ENCODE peak calls at places on chromosomes 13 and 19, in four cellular contexts. Z is lower lobe of right lung; X is lung; H is CD8-positive, alpha-beta T cell. Y is an unnamed sample.

GRCh38 chr19:46728693-46729339 is 11.9 kb upstream of the PRKD2 start:
- DNase-seq in H (peak), X (peak), Z (peak), Y (peak)

GRCh38 chr19:10510301-10510802 is 6.9 kb downstream of the S1PR5 start:
- DNase-seq in X (no peak), H (peak), Z (no peak), Y (no peak)

GRCh38 chr13:59834801-59835200 is 328.9 kb downstream of the DIAPH3 start:
- DNase-seq in Z (no peak), X (no peak), H (no peak), Y (no peak)

GRCh38 chr13:114019367-114019766 is 45.5 kb upstream of the C13orf46 start:
- DNase-seq in X (no peak), Z (no peak), H (no peak), Y (no peak)

GRCh38 chr19:19643158-19644053 is at the start of gene GMIP:
- DNase-seq in H (peak), X (peak), Z (peak), Y (peak)

GRCh38 chr13:109162248-109163051 is 533.0 kb downstream of the MYO16 start:
- DNase-seq in X (no peak), H (no peak), Z (no peak), Y (no peak)

GRCh38 chr19:46716013-46716671 is 772 bp downstream of the PRKD2 start:
- DNase-seq in X (no peak), H (no peak), Z (peak), Y (no peak)

GRCh38 chr13:59409211-59409610 is 754.5 kb downstream of the DIAPH3 start:
- DNase-seq in Z (no peak), X (no peak), H (no peak), Y (peak)

GRCh38 chr13:114106991-114107685 is 25.3 kb downstream of the RASA3 start:
- DNase-seq in X (no peak), H (no peak), Z (peak), Y (no peak)

GRCh38 chr13:68254151-68254550 is 1024.0 kb upstream of the PCDH9 start:
- DNase-seq in H (no peak), Z (no peak), X (no peak), Y (no peak)

GRCh38 chr13:19959141-19959830 is 759 bp downstream of the ZMYM2 start:
- DNase-seq in H (peak), X (peak), Z (peak), Y (peak)

GRCh38 chr13:43057653-43058317 is 34.4 kb downstream of the DNAJC15 start:
- DNase-seq in X (no peak), H (no peak), Z (no peak), Y (peak)

GRCh38 chr19:5828661-5829566 is 10.6 kb downstream of the FUT6 start:
- DNase-seq in H (no peak), Z (no peak), X (no peak), Y (peak)

GRCh38 chr19:49014870-49015255 is 2.0 kb downstream of the LHB start:
- DNase-seq in X (no peak), Z (no peak), H (no peak), Y (no peak)

GRCh38 chr19:21697171-21697570 is 70.2 kb downstream of the ZNF100 start:
- DNase-seq in H (no peak), Z (no peak), X (no peak), Y (no peak)

GRCh38 chr19:46608581-46609345 is 7.6 kb downstream of the CALM3 start:
- DNase-seq in X (no peak), H (no peak), Z (peak), Y (no peak)

GRCh38 chr13:94825507-94825906 is 113.2 kb upstream of the SOX21 start:
- DNase-seq in Z (no peak), X (peak), H (no peak), Y (peak)

GRCh38 chr13:42930136-42930535 is 61.9 kb downstream of the EPSTI1 start:
- DNase-seq in Z (no peak), H (no peak), X (no peak), Y (no peak)

GRCh38 chr19:28864024-28864503 is 348.9 kb downstream of the UQCRFS1 start:
- DNase-seq in H (no peak), X (no peak), Z (no peak), Y (no peak)

GRCh38 chr13:77056382-77056781 is 29.4 kb upstream of the FBXL3 start:
- DNase-seq in X (no peak), H (no peak), Z (no peak), Y (no peak)

DNA sequence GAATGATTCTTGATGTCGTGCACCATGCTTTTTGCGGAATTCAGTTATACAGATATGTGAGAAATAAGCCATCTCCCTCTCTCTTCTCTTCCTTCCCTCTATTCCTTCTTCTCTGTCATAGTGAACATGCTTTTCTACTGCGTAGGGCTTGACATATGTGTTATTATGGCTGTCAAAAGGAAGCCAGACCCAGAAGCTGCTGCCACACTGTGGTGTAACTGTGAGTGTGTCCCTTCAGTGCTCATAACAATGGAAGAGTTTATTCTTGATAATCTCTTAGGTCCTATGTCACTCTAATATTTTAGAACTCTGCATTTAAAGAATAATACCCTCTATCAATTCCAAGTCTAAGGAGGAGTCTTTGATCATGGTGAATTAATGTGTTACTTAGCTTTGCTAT is 208.9 kb upstream of the TMTC4 start:
- DNase-seq in Z (no peak), X (no peak), H (no peak), Y (no peak)
- TF ChIP-seq CTCF in Z (no peak), X (no peak), H (no peak), Y (no peak)

GRCh38 chr19:36687214-36688056 is at the start of gene ZNF567:
- DNase-seq in H (peak), Z (peak), X (peak), Y (peak)

GRCh38 chr19:36686365-36687213 is 823 bp upstream of the ZNF567 start:
- DNase-seq in H (no peak), X (no peak), Z (peak), Y (peak)

GRCh38 chr19:36688058-36688457 is 646 bp downstream of the ZNF567 start:
- DNase-seq in H (no peak), Z (no peak), X (no peak), Y (no peak)

GRCh38 chr19:36685835-36686234 is 1.6 kb upstream of the ZNF567 start:
- DNase-seq in Z (no peak), H (no peak), X (no peak), Y (no peak)
- H3K4me3 ChIP-seq in Z (no peak), H (no peak), X (no peak), Y (no peak)

DNA sequence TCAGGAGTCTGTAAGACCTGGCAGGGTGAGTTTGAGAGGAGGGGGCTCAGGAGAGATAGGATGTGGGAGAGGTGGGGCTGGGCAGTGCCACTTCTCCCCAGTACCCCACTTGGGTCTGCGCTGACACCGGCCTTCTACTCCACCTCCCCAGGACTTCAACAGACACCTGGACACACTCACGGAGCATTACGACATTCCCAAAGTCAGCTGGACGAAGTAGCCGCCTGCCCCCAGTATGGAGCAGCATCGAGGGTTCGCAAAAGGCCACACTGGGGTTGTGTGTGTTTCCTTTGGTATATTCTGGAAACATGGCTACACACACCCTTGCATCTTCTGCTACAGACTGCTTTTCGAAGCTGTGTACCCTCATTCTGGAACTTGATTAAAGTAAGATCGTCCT is 5.5 kb downstream of the FAM32A start:
- DNase-seq in H (no peak), Z (no peak), X (no peak), Y (no peak)
- TF ChIP-seq CTCF in H (no peak), Z (no peak), X (no peak), Y (no peak)

GRCh38 chr19:43474487-43474886 is 9.1 kb upstream of the LYPD3 start:
- DNase-seq in X (no peak), Z (no peak), H (no peak), Y (no peak)
- H3K4me3 ChIP-seq in X (no peak), Z (peak), H (no peak), Y (peak)

Y was measured in heart right ventricle.